ENCODE peak calls at places on chromosome 1, in four cellular contexts. A, F, V and H are unnamed samples.

GRCh38 chr1:23742670-23743286 is 493 bp upstream of the ELOA start:
- DNase-seq in A (no peak), F (no peak), V (no peak), H (peak; percentile 62)

GRCh38 chr1:51444534-51445192 is 74.4 kb downstream of the EPS15 start:
- DNase-seq in A (no peak), F (no peak), V (no peak), H (no peak)

GRCh38 chr1:221708076-221708571 is 33.8 kb downstream of the DUSP10 start:
- DNase-seq in A (no peak), F (no peak), V (no peak), H (peak; percentile 66)

GRCh38 chr1:85200367-85200869 is 398 bp downstream of the SYDE2 start:
- DNase-seq in A (no peak), F (no peak), V (peak; percentile 42), H (peak; percentile 70)

GRCh38 chr1:53525595-53525994 is 66.4 kb downstream of the DMRTB1 start:
- DNase-seq in A (no peak), F (no peak), V (no peak), H (no peak)

GRCh38 chr1:66084442-66084841 is 291.7 kb downstream of the PDE4B start:
- DNase-seq in A (no peak), F (no peak), V (no peak), H (no peak)

GRCh38 chr1:53681647-53682368 is 57.2 kb downstream of the GLIS1 start:
- DNase-seq in A (no peak), F (no peak), V (peak; percentile 33), H (peak; percentile 19)

GRCh38 chr1:107748529-107748928 is 216.5 kb downstream of the VAV3 start:
- DNase-seq in A (no peak), F (no peak), V (no peak), H (no peak)

GRCh38 chr1:80218112-80218511 is 1211.6 kb upstream of the ADGRL4 start:
- DNase-seq in A (no peak), F (no peak), V (no peak), H (no peak)

GRCh38 chr1:71908871-71909390 is 373.4 kb downstream of the NEGR1 start:
- DNase-seq in A (no peak), F (no peak), V (no peak), H (no peak)

GRCh38 chr1:93964777-93965200 is 55.6 kb upstream of the GCLM start:
- DNase-seq in A (no peak), F (no peak), V (no peak), H (no peak)